ENCODE peak calls at places on chromosomes 16 and 17, in eight cellular contexts. One of them, this sample, is unnamed.

GRCh38 chr17:46061435-46061834 is 62.4 kb downstream of the STH start:
- DNase-seq in astrocyte of the spinal cord: peak
- DNase-seq in fibroblast of mammary gland: peak
- DNase-seq in stomach: no peak
- DNase-seq in AG09319: no peak
- DNase-seq in neural progenitor cell: no peak
- DNase-seq in left ventricle myocardium inferior: no peak
- DNase-seq in H9: no peak
- DNase-seq in this sample: no peak

GRCh38 chr17:72258711-72259110 is 137.9 kb downstream of the SOX9 start:
- DNase-seq in H9: no peak
- DNase-seq in left ventricle myocardium inferior: no peak
- DNase-seq in astrocyte of the spinal cord: no peak
- DNase-seq in neural progenitor cell: no peak
- DNase-seq in stomach: no peak
- DNase-seq in fibroblast of mammary gland: no peak
- DNase-seq in AG09319: no peak
- DNase-seq in this sample: no peak

GRCh38 chr17:9241371-9241712 is 220.0 kb downstream of the NTN1 start:
- DNase-seq in H9: no peak
- DNase-seq in left ventricle myocardium inferior: peak
- DNase-seq in stomach: peak
- DNase-seq in neural progenitor cell: no peak
- DNase-seq in fibroblast of mammary gland: no peak
- DNase-seq in AG09319: no peak
- DNase-seq in astrocyte of the spinal cord: peak
- DNase-seq in this sample: peak

GRCh38 chr16:19062706-19063105 is 4.7 kb upstream of the COQ7 start:
- DNase-seq in astrocyte of the spinal cord: no peak
- DNase-seq in fibroblast of mammary gland: no peak
- DNase-seq in AG09319: no peak
- DNase-seq in stomach: no peak
- DNase-seq in left ventricle myocardium inferior: no peak
- DNase-seq in neural progenitor cell: no peak
- DNase-seq in H9: no peak
- DNase-seq in this sample: no peak

GRCh38 chr17:79559111-79559887 is 51.6 kb downstream of the RBFOX3 start:
- DNase-seq in neural progenitor cell: no peak
- DNase-seq in astrocyte of the spinal cord: no peak
- DNase-seq in AG09319: no peak
- DNase-seq in H9: no peak
- DNase-seq in left ventricle myocardium inferior: no peak
- DNase-seq in stomach: no peak
- DNase-seq in fibroblast of mammary gland: no peak
- DNase-seq in this sample: no peak

GRCh38 chr16:4674926-4675530 is 18.3 kb upstream of the NUDT16L1 start:
- DNase-seq in fibroblast of mammary gland: no peak
- DNase-seq in astrocyte of the spinal cord: no peak
- DNase-seq in AG09319: no peak
- DNase-seq in stomach: no peak
- DNase-seq in neural progenitor cell: no peak
- DNase-seq in left ventricle myocardium inferior: no peak
- DNase-seq in H9: no peak
- DNase-seq in this sample: no peak

GRCh38 chr17:78712043-78712442 is 70.0 kb downstream of the CYTH1 start:
- DNase-seq in left ventricle myocardium inferior: no peak
- DNase-seq in AG09319: no peak
- DNase-seq in H9: no peak
- DNase-seq in fibroblast of mammary gland: no peak
- DNase-seq in neural progenitor cell: no peak
- DNase-seq in stomach: no peak
- DNase-seq in astrocyte of the spinal cord: no peak
- DNase-seq in this sample: no peak

GRCh38 chr16:84044108-84044488 is 1.5 kb upstream of the SLC38A8 start:
- DNase-seq in stomach: no peak
- DNase-seq in fibroblast of mammary gland: peak
- DNase-seq in astrocyte of the spinal cord: no peak
- DNase-seq in H9: peak
- DNase-seq in left ventricle myocardium inferior: no peak
- DNase-seq in AG09319: peak
- DNase-seq in neural progenitor cell: peak
- DNase-seq in this sample: peak

GRCh38 chr17:29624586-29624985 is 1.9 kb upstream of the CORO6 start:
- DNase-seq in fibroblast of mammary gland: no peak
- DNase-seq in left ventricle myocardium inferior: no peak
- DNase-seq in neural progenitor cell: no peak
- DNase-seq in astrocyte of the spinal cord: no peak
- DNase-seq in stomach: no peak
- DNase-seq in AG09319: no peak
- DNase-seq in H9: no peak
- DNase-seq in this sample: no peak

GRCh38 chr17:29620779-29621500 is 1.8 kb downstream of the CORO6 start:
- DNase-seq in H9: no peak
- DNase-seq in stomach: no peak
- DNase-seq in left ventricle myocardium inferior: no peak
- DNase-seq in neural progenitor cell: no peak
- DNase-seq in fibroblast of mammary gland: no peak
- DNase-seq in AG09319: no peak
- DNase-seq in astrocyte of the spinal cord: no peak
- DNase-seq in this sample: no peak

GRCh38 chr17:29623283-29623647 is 553 bp upstream of the CORO6 start:
- DNase-seq in stomach: no peak
- DNase-seq in left ventricle myocardium inferior: no peak
- DNase-seq in astrocyte of the spinal cord: no peak
- DNase-seq in AG09319: no peak
- DNase-seq in neural progenitor cell: no peak
- DNase-seq in H9: no peak
- DNase-seq in fibroblast of mammary gland: no peak
- DNase-seq in this sample: no peak

GRCh38 chr17:29621751-29622194 is 939 bp downstream of the CORO6 start:
- DNase-seq in H9: no peak
- DNase-seq in fibroblast of mammary gland: no peak
- DNase-seq in neural progenitor cell: no peak
- DNase-seq in left ventricle myocardium inferior: no peak
- DNase-seq in astrocyte of the spinal cord: no peak
- DNase-seq in stomach: no peak
- DNase-seq in AG09319: no peak
- DNase-seq in this sample: peak

GRCh38 chr17:29622337-29623282 is at the start of gene CORO6:
- DNase-seq in AG09319: no peak
- DNase-seq in fibroblast of mammary gland: no peak
- DNase-seq in stomach: peak
- DNase-seq in left ventricle myocardium inferior: peak
- DNase-seq in astrocyte of the spinal cord: peak
- DNase-seq in H9: peak
- DNase-seq in neural progenitor cell: peak
- DNase-seq in this sample: peak
- TF ChIP-seq CTCF in AG09319: no peak
- TF ChIP-seq CTCF in fibroblast of mammary gland: no peak
- TF ChIP-seq CTCF in stomach: no peak
- TF ChIP-seq CTCF in left ventricle myocardium inferior: no peak
- TF ChIP-seq CTCF in astrocyte of the spinal cord: no peak
- TF ChIP-seq CTCF in H9: no peak
- TF ChIP-seq CTCF in neural progenitor cell: no peak
- TF ChIP-seq CTCF in this sample: no peak

GRCh38 chr17:41688641-41689496 is at the start of gene EIF1:
- DNase-seq in H9: peak
- DNase-seq in astrocyte of the spinal cord: peak
- DNase-seq in fibroblast of mammary gland: peak
- DNase-seq in left ventricle myocardium inferior: peak
- DNase-seq in neural progenitor cell: peak
- DNase-seq in AG09319: peak
- DNase-seq in stomach: peak
- DNase-seq in this sample: peak

GRCh38 chr17:41691031-41691777 is 2.5 kb downstream of the EIF1 start:
- DNase-seq in fibroblast of mammary gland: no peak
- DNase-seq in astrocyte of the spinal cord: no peak
- DNase-seq in AG09319: no peak
- DNase-seq in neural progenitor cell: no peak
- DNase-seq in left ventricle myocardium inferior: no peak
- DNase-seq in stomach: no peak
- DNase-seq in H9: no peak
- DNase-seq in this sample: no peak

GRCh38 chr17:41690497-41690896 is 1.8 kb downstream of the EIF1 start:
- DNase-seq in H9: no peak
- DNase-seq in left ventricle myocardium inferior: no peak
- DNase-seq in astrocyte of the spinal cord: no peak
- DNase-seq in AG09319: no peak
- DNase-seq in neural progenitor cell: no peak
- DNase-seq in stomach: no peak
- DNase-seq in fibroblast of mammary gland: no peak
- DNase-seq in this sample: no peak

GRCh38 chr17:41689497-41690299 is 1.0 kb downstream of the EIF1 start:
- DNase-seq in AG09319: peak
- DNase-seq in fibroblast of mammary gland: peak
- DNase-seq in H9: no peak
- DNase-seq in astrocyte of the spinal cord: peak
- DNase-seq in neural progenitor cell: peak
- DNase-seq in stomach: no peak
- DNase-seq in left ventricle myocardium inferior: no peak
- DNase-seq in this sample: peak

DNA sequence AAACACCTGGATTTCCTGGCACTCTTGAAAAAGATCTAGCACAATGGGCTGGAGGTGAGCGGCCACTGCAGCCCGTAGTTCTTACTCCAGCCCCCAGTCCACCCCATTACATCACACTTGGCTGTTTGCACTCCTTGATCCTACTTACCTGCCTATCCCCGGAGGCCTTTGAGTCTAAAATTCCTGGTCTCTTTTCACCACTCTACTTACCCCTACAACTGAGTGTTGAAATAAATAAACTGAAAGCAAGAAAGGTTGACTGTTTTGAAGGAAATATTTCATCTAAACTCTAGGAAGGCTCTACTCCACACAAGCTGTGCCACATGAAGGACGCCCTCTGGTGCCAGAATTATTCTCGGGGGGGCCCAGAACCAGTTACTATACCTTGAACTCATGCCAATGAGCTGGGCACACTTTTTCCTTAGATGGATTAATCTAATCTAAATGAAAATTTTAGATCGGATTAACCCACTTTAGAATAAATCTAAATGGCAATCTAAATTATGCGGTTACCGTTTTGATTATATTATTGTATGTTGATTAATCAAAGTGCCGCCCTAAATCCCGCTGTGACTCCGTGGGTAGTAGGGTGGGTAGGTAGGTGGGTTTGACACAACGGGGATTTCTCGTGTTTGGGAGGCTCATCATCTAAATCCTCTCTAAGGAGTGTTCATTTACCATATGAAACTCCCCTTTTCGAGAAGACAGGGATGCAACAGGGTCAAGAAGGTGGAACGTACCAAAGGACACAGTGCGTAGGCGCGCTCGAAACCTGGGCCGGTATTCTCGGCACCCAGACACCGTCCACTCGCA is 651 bp upstream of the EIF1 start:
- DNase-seq in AG09319: no peak
- DNase-seq in stomach: peak
- DNase-seq in H9: no peak
- DNase-seq in astrocyte of the spinal cord: peak
- DNase-seq in left ventricle myocardium inferior: peak
- DNase-seq in neural progenitor cell: no peak
- DNase-seq in fibroblast of mammary gland: no peak
- DNase-seq in this sample: no peak
- TF ChIP-seq CTCF in AG09319: peak
- TF ChIP-seq CTCF in stomach: no peak
- TF ChIP-seq CTCF in H9: peak
- TF ChIP-seq CTCF in astrocyte of the spinal cord: no peak
- TF ChIP-seq CTCF in left ventricle myocardium inferior: peak
- TF ChIP-seq CTCF in neural progenitor cell: peak
- TF ChIP-seq CTCF in fibroblast of mammary gland: peak
- TF ChIP-seq CTCF in this sample: peak

GRCh38 chr16:10919003-10919351 is 23.3 kb downstream of the DEXI start:
- DNase-seq in stomach: no peak
- DNase-seq in H9: no peak
- DNase-seq in left ventricle myocardium inferior: no peak
- DNase-seq in fibroblast of mammary gland: no peak
- DNase-seq in neural progenitor cell: no peak
- DNase-seq in AG09319: no peak
- DNase-seq in astrocyte of the spinal cord: no peak
- DNase-seq in this sample: no peak
- TF ChIP-seq CTCF in stomach: peak
- TF ChIP-seq CTCF in H9: no peak
- TF ChIP-seq CTCF in left ventricle myocardium inferior: no peak
- TF ChIP-seq CTCF in fibroblast of mammary gland: no peak
- TF ChIP-seq CTCF in neural progenitor cell: no peak
- TF ChIP-seq CTCF in AG09319: no peak
- TF ChIP-seq CTCF in astrocyte of the spinal cord: no peak
- TF ChIP-seq CTCF in this sample: no peak

DNA sequence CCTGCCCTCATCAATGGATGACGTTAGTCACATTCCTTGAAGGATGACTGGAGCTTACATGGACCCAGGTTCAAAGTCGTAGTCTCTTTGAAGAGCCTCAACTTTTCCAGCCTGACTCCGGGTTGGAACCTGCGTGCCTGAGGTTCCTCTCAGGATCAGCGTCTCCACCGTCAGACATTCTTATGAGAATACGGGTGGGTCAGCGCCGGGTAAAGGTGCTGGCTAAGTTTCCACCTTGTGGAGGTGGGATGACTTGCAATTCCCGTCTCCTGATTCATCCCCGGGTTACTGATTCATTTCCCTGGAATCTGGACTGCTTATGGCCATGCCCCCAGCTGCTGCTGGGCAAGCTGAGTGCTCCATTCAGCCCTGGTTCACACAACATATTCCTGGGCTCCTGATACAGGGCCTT is 38.9 kb upstream of the CMIP start:
- DNase-seq in left ventricle myocardium inferior: no peak
- DNase-seq in astrocyte of the spinal cord: peak
- DNase-seq in stomach: peak
- DNase-seq in neural progenitor cell: no peak
- DNase-seq in fibroblast of mammary gland: peak
- DNase-seq in AG09319: no peak
- DNase-seq in H9: peak
- DNase-seq in this sample: peak
- TF ChIP-seq CTCF in left ventricle myocardium inferior: no peak
- TF ChIP-seq CTCF in astrocyte of the spinal cord: peak
- TF ChIP-seq CTCF in stomach: no peak
- TF ChIP-seq CTCF in neural progenitor cell: no peak
- TF ChIP-seq CTCF in fibroblast of mammary gland: no peak
- TF ChIP-seq CTCF in AG09319: no peak
- TF ChIP-seq CTCF in H9: peak
- TF ChIP-seq CTCF in this sample: peak

This sample was measured in AG10803.